ENCODE peak calls at places on chromosome 17, in eight cellular contexts. One of them, this sample, is unnamed.

GRCh38 chr17:16343569-16343968 is 9.7 kb downstream of the CENPV start:
- DNase-seq in testis: no peak
- DNase-seq in nephron progenitor cell: no peak
- DNase-seq in HL-60: no peak
- DNase-seq in heart left ventricle: no peak
- DNase-seq in cardiac fibroblast: no peak
- DNase-seq in neural crest cell: no peak
- DNase-seq in cardiac muscle cell: no peak
- DNase-seq in this sample: no peak

GRCh38 chr17:60832206-60832605 is 154.6 kb downstream of the BCAS3 start:
- DNase-seq in neural crest cell: peak; percentile 8
- DNase-seq in heart left ventricle: no peak
- DNase-seq in cardiac muscle cell: peak; percentile 5
- DNase-seq in nephron progenitor cell: no peak
- DNase-seq in cardiac fibroblast: no peak
- DNase-seq in testis: no peak
- DNase-seq in HL-60: no peak
- DNase-seq in this sample: no peak

GRCh38 chr17:66947311-66947710 is 17.2 kb upstream of the CACNG4 start:
- DNase-seq in heart left ventricle: no peak
- DNase-seq in HL-60: no peak
- DNase-seq in cardiac fibroblast: no peak
- DNase-seq in neural crest cell: no peak
- DNase-seq in testis: no peak
- DNase-seq in nephron progenitor cell: no peak
- DNase-seq in cardiac muscle cell: no peak
- DNase-seq in this sample: no peak

GRCh38 chr17:3681565-3681964 is 13.0 kb downstream of the EMC6 start:
- DNase-seq in HL-60: no peak
- DNase-seq in heart left ventricle: no peak
- DNase-seq in cardiac muscle cell: no peak
- DNase-seq in testis: no peak
- DNase-seq in nephron progenitor cell: no peak
- DNase-seq in cardiac fibroblast: no peak
- DNase-seq in neural crest cell: no peak
- DNase-seq in this sample: no peak

GRCh38 chr17:10610821-10611323 is 46.2 kb downstream of the MYH3 start:
- DNase-seq in nephron progenitor cell: no peak
- DNase-seq in heart left ventricle: no peak
- DNase-seq in testis: no peak
- DNase-seq in cardiac fibroblast: no peak
- DNase-seq in HL-60: no peak
- DNase-seq in neural crest cell: no peak
- DNase-seq in cardiac muscle cell: no peak
- DNase-seq in this sample: no peak

GRCh38 chr17:15894258-15894657 is 50.7 kb upstream of the ADORA2B start:
- DNase-seq in heart left ventricle: no peak
- DNase-seq in cardiac muscle cell: no peak
- DNase-seq in HL-60: no peak
- DNase-seq in cardiac fibroblast: no peak
- DNase-seq in neural crest cell: no peak
- DNase-seq in nephron progenitor cell: no peak
- DNase-seq in testis: no peak
- DNase-seq in this sample: no peak

GRCh38 chr17:56943505-56944125 is 17.2 kb downstream of the COIL start:
- DNase-seq in testis: no peak
- DNase-seq in nephron progenitor cell: no peak
- DNase-seq in neural crest cell: no peak
- DNase-seq in heart left ventricle: no peak
- DNase-seq in cardiac muscle cell: peak; percentile 13
- DNase-seq in HL-60: no peak
- DNase-seq in cardiac fibroblast: peak; percentile 27
- DNase-seq in this sample: no peak

GRCh38 chr17:53516643-53517042 is 306.1 kb upstream of the KIF2B start:
- DNase-seq in nephron progenitor cell: no peak
- DNase-seq in cardiac fibroblast: peak; percentile 12
- DNase-seq in HL-60: no peak
- DNase-seq in testis: no peak
- DNase-seq in neural crest cell: no peak
- DNase-seq in heart left ventricle: no peak
- DNase-seq in cardiac muscle cell: peak; percentile 59
- DNase-seq in this sample: no peak

GRCh38 chr17:1005361-1005946 is 8.5 kb downstream of the TIMM22 start:
- DNase-seq in testis: peak; percentile 87
- DNase-seq in neural crest cell: no peak
- DNase-seq in HL-60: no peak
- DNase-seq in cardiac fibroblast: peak; percentile 22
- DNase-seq in heart left ventricle: peak; percentile 68
- DNase-seq in nephron progenitor cell: no peak
- DNase-seq in cardiac muscle cell: peak; percentile 80
- DNase-seq in this sample: no peak

GRCh38 chr17:1617620-1618174 is 10.9 kb downstream of the SLC43A2 start:
- DNase-seq in cardiac fibroblast: peak; percentile 83
- DNase-seq in testis: peak; percentile 36
- DNase-seq in cardiac muscle cell: peak; percentile 89
- DNase-seq in heart left ventricle: no peak
- DNase-seq in HL-60: no peak
- DNase-seq in nephron progenitor cell: no peak
- DNase-seq in neural crest cell: no peak
- DNase-seq in this sample: no peak

GRCh38 chr17:3020381-3020780 is 43.0 kb downstream of the OR1D5 start:
- DNase-seq in nephron progenitor cell: no peak
- DNase-seq in cardiac fibroblast: no peak
- DNase-seq in HL-60: no peak
- DNase-seq in neural crest cell: no peak
- DNase-seq in cardiac muscle cell: no peak
- DNase-seq in testis: no peak
- DNase-seq in heart left ventricle: no peak
- DNase-seq in this sample: no peak

GRCh38 chr17:67605259-67605912 is 112.3 kb upstream of the NOL11 start:
- DNase-seq in nephron progenitor cell: no peak
- DNase-seq in neural crest cell: no peak
- DNase-seq in testis: peak; percentile 83
- DNase-seq in cardiac fibroblast: peak; percentile 17
- DNase-seq in heart left ventricle: peak; percentile 68
- DNase-seq in HL-60: no peak
- DNase-seq in cardiac muscle cell: peak; percentile 78
- DNase-seq in this sample: no peak

DNA sequence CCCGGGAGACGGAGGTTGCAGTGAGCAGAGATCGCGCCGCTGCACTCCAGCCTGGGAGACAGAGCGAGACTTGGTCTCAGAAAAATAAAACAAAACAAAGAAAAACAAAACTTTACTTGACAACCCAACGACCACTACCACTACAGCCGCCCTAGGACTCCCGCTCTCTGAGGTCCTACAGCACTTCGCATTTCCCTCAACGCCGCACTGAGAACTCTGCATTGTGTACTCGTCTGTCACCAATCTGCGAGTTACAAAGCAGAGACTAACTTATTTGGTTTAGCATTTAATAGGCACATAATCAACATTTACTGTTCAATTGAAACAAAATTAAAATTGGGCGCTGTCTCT is 479 bp upstream of the ZNF207 start:
- DNase-seq in nephron progenitor cell: no peak
- DNase-seq in testis: peak; percentile 38
- DNase-seq in neural crest cell: no peak
- DNase-seq in cardiac fibroblast: peak; percentile 42
- DNase-seq in heart left ventricle: peak; percentile 16
- DNase-seq in HL-60: no peak
- DNase-seq in cardiac muscle cell: peak; percentile 25
- DNase-seq in this sample: no peak
- TF ChIP-seq CTCF in nephron progenitor cell: no peak
- TF ChIP-seq CTCF in testis: no peak
- TF ChIP-seq CTCF in neural crest cell: no peak
- TF ChIP-seq CTCF in cardiac fibroblast: no peak
- TF ChIP-seq CTCF in heart left ventricle: no peak
- TF ChIP-seq CTCF in HL-60: no peak
- TF ChIP-seq CTCF in cardiac muscle cell: no peak
- TF ChIP-seq CTCF in this sample: no peak

DNA sequence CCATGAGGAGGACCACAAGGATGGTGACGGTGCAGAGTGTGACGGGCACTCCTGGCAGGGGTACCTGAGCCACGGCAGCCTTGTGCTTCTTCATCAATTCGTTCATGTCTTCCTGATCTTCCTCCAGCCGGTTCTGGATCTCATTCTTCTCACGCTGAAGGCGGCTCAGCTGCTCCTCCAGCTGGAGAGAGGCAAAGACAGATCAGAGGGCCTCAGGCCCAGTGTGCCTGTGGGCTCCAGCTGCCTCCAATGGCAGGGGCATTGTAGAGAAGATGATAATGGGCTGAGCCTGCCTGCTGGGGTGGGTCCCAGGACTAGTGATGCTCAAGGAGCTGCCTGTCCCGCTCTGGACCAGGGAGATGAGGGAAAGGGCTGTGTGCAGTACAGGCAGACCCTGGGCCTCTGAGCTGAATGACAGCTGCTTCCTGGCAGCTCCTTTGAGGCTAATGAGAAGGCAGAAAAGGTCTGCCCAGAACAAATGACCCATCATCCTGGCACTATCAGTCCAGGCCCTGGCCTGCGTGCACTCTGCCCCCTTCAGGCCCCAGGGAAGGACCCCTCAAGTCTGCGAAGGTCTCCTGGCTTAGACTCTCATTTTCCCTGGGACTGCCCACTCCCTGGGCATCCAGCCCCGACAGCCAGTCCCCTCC is 47.9 kb downstream of the PIPOX start:
- DNase-seq in heart left ventricle: no peak
- DNase-seq in cardiac fibroblast: no peak
- DNase-seq in nephron progenitor cell: no peak
- DNase-seq in cardiac muscle cell: no peak
- DNase-seq in HL-60: no peak
- DNase-seq in testis: no peak
- DNase-seq in neural crest cell: no peak
- DNase-seq in this sample: no peak
- TF ChIP-seq CTCF in heart left ventricle: no peak
- TF ChIP-seq CTCF in cardiac fibroblast: no peak
- TF ChIP-seq CTCF in nephron progenitor cell: no peak
- TF ChIP-seq CTCF in cardiac muscle cell: no peak
- TF ChIP-seq CTCF in HL-60: no peak
- TF ChIP-seq CTCF in testis: no peak
- TF ChIP-seq CTCF in neural crest cell: no peak
- TF ChIP-seq CTCF in this sample: no peak

GRCh38 chr17:50272246-50272645 is 2.0 kb upstream of the TMEM92 start:
- DNase-seq in testis: no peak
- DNase-seq in nephron progenitor cell: no peak
- DNase-seq in cardiac muscle cell: no peak
- DNase-seq in cardiac fibroblast: no peak
- DNase-seq in HL-60: no peak
- DNase-seq in neural crest cell: no peak
- DNase-seq in heart left ventricle: no peak
- DNase-seq in this sample: no peak

GRCh38 chr17:50271173-50271750 is 3.0 kb upstream of the TMEM92 start:
- DNase-seq in HL-60: no peak
- DNase-seq in testis: no peak
- DNase-seq in cardiac muscle cell: no peak
- DNase-seq in nephron progenitor cell: no peak
- DNase-seq in neural crest cell: no peak
- DNase-seq in cardiac fibroblast: peak; percentile 53
- DNase-seq in heart left ventricle: no peak
- DNase-seq in this sample: no peak

GRCh38 chr17:50273654-50274040 is 619 bp upstream of the TMEM92 start:
- DNase-seq in nephron progenitor cell: no peak
- DNase-seq in testis: no peak
- DNase-seq in heart left ventricle: no peak
- DNase-seq in cardiac muscle cell: no peak
- DNase-seq in cardiac fibroblast: no peak
- DNase-seq in HL-60: no peak
- DNase-seq in neural crest cell: no peak
- DNase-seq in this sample: no peak

GRCh38 chr17:50274142-50274944 is at the start of gene TMEM92:
- DNase-seq in nephron progenitor cell: peak; percentile 83
- DNase-seq in testis: peak; percentile 37
- DNase-seq in HL-60: no peak
- DNase-seq in heart left ventricle: no peak
- DNase-seq in cardiac fibroblast: no peak
- DNase-seq in neural crest cell: no peak
- DNase-seq in cardiac muscle cell: no peak
- DNase-seq in this sample: no peak

DNA sequence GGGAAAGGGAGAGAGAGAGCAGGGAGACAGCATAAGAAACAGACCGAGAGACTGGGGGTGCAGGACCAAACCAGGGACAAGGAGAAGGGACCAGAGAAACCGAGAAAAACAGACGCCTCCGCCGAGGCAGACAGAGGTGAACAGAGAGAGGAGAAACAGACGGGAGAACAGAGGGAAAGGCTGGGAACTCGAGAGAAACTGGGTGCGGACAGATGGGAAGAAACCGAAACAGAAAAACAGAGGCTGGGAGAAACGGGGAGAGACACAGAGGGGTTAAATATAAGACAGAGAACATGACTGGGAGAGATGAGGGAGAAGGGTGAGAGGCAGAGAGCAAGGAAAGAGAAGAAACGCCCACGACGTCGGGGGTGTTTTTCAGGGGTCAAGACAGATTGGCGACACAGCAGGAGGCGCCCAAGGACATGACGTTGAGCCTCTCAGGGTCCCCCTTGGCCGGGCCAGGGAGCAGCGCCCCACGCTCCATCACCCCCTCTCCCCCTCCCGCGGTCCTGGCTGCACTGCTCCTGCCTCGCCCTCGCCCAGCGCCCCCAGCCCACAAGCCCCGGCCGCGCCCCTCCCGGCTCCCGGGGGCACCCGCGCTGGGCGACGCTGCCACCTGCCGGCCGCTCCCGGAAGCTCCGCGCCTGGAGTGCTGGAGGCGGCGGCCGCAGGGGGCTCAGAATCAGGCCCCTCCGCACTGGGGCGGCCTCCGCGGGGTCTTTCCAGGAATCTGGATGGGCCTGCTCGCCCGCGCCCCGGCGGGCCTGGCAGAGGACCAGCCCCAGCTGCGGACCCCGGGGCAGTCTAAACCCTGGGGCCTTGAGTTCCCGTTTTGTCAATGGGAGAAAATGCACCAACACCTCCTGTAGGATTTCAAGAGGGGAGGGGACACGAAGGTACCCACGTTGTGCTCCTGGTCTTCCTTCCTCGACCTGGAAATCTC is 1.3 kb upstream of the TMEM92 start:
- DNase-seq in heart left ventricle: peak; percentile 46
- DNase-seq in testis: peak; percentile 69
- DNase-seq in HL-60: no peak
- DNase-seq in neural crest cell: peak; percentile 79
- DNase-seq in nephron progenitor cell: peak; percentile 93
- DNase-seq in cardiac fibroblast: peak; percentile 60
- DNase-seq in cardiac muscle cell: peak; percentile 64
- DNase-seq in this sample: no peak
- TF ChIP-seq CTCF in heart left ventricle: peak; percentile 97
- TF ChIP-seq CTCF in testis: peak; percentile 94
- TF ChIP-seq CTCF in HL-60: peak; percentile 4
- TF ChIP-seq CTCF in neural crest cell: peak; percentile 93
- TF ChIP-seq CTCF in nephron progenitor cell: peak; percentile 83
- TF ChIP-seq CTCF in cardiac fibroblast: no peak
- TF ChIP-seq CTCF in cardiac muscle cell: peak; percentile 57
- TF ChIP-seq CTCF in this sample: peak; percentile 97

DNA sequence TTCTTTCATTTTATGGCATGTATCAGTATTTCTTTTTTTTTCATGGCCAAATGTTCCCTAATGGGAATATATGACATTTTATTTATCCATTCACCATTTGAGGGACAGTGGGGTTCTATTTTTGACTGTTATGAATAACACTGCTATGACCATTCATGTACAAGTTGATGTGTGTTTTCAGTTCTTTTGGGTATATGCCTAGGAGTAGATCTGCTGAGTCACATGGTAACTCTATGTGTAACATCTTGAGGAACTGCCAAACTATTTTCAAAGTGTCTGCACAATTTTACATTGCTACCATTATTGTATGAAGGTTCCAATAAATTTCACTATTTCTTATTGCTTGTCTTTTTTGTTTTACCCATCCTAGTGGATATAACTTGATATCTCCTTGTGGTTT is 223.0 kb downstream of the TANC2 start:
- DNase-seq in HL-60: no peak
- DNase-seq in testis: no peak
- DNase-seq in cardiac muscle cell: peak; percentile 53
- DNase-seq in heart left ventricle: no peak
- DNase-seq in nephron progenitor cell: no peak
- DNase-seq in neural crest cell: no peak
- DNase-seq in cardiac fibroblast: peak; percentile 81
- DNase-seq in this sample: no peak
- TF ChIP-seq CTCF in HL-60: no peak
- TF ChIP-seq CTCF in testis: no peak
- TF ChIP-seq CTCF in cardiac muscle cell: no peak
- TF ChIP-seq CTCF in heart left ventricle: no peak
- TF ChIP-seq CTCF in nephron progenitor cell: no peak
- TF ChIP-seq CTCF in neural crest cell: no peak
- TF ChIP-seq CTCF in cardiac fibroblast: no peak
- TF ChIP-seq CTCF in this sample: no peak